ENCODE peak calls at places on chromosomes 1 and 21, in ten cellular contexts. One of them, this sample, is unnamed. For H3K4me1 and H3K36me3, the result is how much of the 10 kb centered on the place peaks cover.

GRCh38 chr1:2911391-2912178 is 109.7 kb upstream of the ACTRT2 start:
- DNase-seq in left ventricle myocardium inferior: no peak
- DNase-seq in heart right ventricle: no peak
- DNase-seq in OCI-LY7: no peak
- DNase-seq in pancreas: no peak
- DNase-seq in mammary epithelial cell: no peak
- DNase-seq in spleen: no peak
- DNase-seq in astrocyte: no peak
- DNase-seq in heart left ventricle: no peak
- DNase-seq in tibial nerve: no peak
- DNase-seq in this sample: no peak

GRCh38 chr1:105337427-105337826 is 1587.7 kb downstream of the AMY1C start:
- DNase-seq in left ventricle myocardium inferior: no peak
- DNase-seq in heart right ventricle: no peak
- DNase-seq in OCI-LY7: no peak
- DNase-seq in pancreas: no peak
- DNase-seq in mammary epithelial cell: no peak
- DNase-seq in spleen: no peak
- DNase-seq in astrocyte: no peak
- DNase-seq in heart left ventricle: no peak
- DNase-seq in tibial nerve: no peak
- DNase-seq in this sample: no peak

GRCh38 chr1:113617438-113618141 is 141.7 kb downstream of the PHTF1 start:
- DNase-seq in left ventricle myocardium inferior: no peak
- DNase-seq in heart right ventricle: no peak
- DNase-seq in OCI-LY7: no peak
- DNase-seq in pancreas: no peak
- DNase-seq in mammary epithelial cell: peak
- DNase-seq in spleen: no peak
- DNase-seq in astrocyte: peak
- DNase-seq in heart left ventricle: no peak
- DNase-seq in tibial nerve: no peak
- DNase-seq in this sample: no peak

GRCh38 chr1:9289724-9290493 is 2.8 kb upstream of the SPSB1 start:
- DNase-seq in left ventricle myocardium inferior: peak
- DNase-seq in heart right ventricle: peak
- DNase-seq in OCI-LY7: no peak
- DNase-seq in pancreas: no peak
- DNase-seq in mammary epithelial cell: peak
- DNase-seq in spleen: no peak
- DNase-seq in astrocyte: peak
- DNase-seq in heart left ventricle: peak
- DNase-seq in tibial nerve: peak
- DNase-seq in this sample: no peak

GRCh38 chr1:37362569-37362968 is 111.8 kb upstream of the ZC3H12A start:
- DNase-seq in left ventricle myocardium inferior: no peak
- DNase-seq in heart right ventricle: no peak
- DNase-seq in OCI-LY7: no peak
- DNase-seq in pancreas: no peak
- DNase-seq in mammary epithelial cell: no peak
- DNase-seq in spleen: no peak
- DNase-seq in astrocyte: no peak
- DNase-seq in heart left ventricle: no peak
- DNase-seq in tibial nerve: no peak
- DNase-seq in this sample: no peak

GRCh38 chr1:100556181-100556580 is 18.2 kb downstream of the GPR88 start:
- DNase-seq in left ventricle myocardium inferior: no peak
- DNase-seq in heart right ventricle: no peak
- DNase-seq in OCI-LY7: no peak
- DNase-seq in pancreas: no peak
- DNase-seq in mammary epithelial cell: no peak
- DNase-seq in spleen: no peak
- DNase-seq in astrocyte: no peak
- DNase-seq in heart left ventricle: no peak
- DNase-seq in tibial nerve: no peak
- DNase-seq in this sample: no peak

GRCh38 chr1:156640842-156641706 is 843 bp upstream of the BCAN start:
- DNase-seq in left ventricle myocardium inferior: no peak
- DNase-seq in heart right ventricle: no peak
- DNase-seq in OCI-LY7: no peak
- DNase-seq in pancreas: no peak
- DNase-seq in mammary epithelial cell: no peak
- DNase-seq in spleen: no peak
- DNase-seq in astrocyte: no peak
- DNase-seq in heart left ventricle: no peak
- DNase-seq in tibial nerve: no peak
- DNase-seq in this sample: no peak

GRCh38 chr1:216587715-216588114 is 135.5 kb downstream of the ESRRG start:
- DNase-seq in left ventricle myocardium inferior: no peak
- DNase-seq in heart right ventricle: no peak
- DNase-seq in OCI-LY7: no peak
- DNase-seq in pancreas: no peak
- DNase-seq in mammary epithelial cell: no peak
- DNase-seq in spleen: no peak
- DNase-seq in astrocyte: no peak
- DNase-seq in heart left ventricle: no peak
- DNase-seq in tibial nerve: no peak
- DNase-seq in this sample: no peak

DNA sequence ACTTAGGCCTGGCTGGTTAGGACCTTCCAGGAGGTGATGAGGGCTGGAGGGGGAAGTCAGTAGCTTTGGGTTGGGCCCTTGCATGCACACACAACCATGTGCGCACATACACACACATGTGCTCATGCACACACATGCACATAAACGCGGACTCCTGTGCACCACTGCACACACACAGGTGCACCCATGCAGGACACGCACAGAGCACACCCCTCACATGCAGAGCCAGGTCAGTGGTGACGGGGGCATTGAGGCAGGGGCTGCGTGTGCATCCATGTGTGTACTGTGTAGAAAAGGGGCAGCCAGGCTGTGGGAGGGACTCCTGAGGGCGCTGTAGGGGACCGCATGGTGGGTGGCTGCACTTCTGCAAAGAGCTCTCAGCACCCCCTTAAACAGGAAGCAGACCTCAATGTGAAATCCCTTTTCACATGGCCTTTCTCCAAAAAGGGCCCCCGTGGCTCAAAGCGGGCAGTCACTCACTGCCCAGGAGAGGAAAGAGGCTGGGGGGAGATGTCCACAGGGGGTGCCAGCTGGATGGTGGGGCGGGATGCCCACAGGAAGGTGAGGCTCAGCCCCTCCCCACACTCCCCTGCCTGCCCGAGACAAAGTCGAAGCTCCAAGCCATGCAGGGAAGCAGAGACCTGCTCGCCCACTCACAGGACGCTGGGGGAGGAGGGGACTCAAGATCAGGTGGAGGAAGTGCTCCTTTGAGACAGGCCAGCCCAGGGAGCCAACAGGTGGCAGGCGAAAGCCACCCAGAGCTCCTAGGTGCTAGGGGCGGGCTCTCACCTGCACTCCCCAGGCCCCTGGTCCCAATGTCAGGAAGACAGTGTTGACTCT is 95.2 kb downstream of the ITPKB start:
- DNase-seq in left ventricle myocardium inferior: peak
- DNase-seq in heart right ventricle: no peak
- DNase-seq in OCI-LY7: peak
- DNase-seq in pancreas: peak
- DNase-seq in mammary epithelial cell: no peak
- DNase-seq in spleen: peak
- DNase-seq in astrocyte: no peak
- DNase-seq in heart left ventricle: peak
- DNase-seq in tibial nerve: no peak
- DNase-seq in this sample: no peak
- H3K4me1 ChIP-seq in left ventricle myocardium inferior: half or more
- H3K4me1 ChIP-seq in heart right ventricle: under half
- H3K4me1 ChIP-seq in OCI-LY7: under half
- H3K4me1 ChIP-seq in pancreas: under half
- H3K4me1 ChIP-seq in mammary epithelial cell: under half
- H3K4me1 ChIP-seq in spleen: under half
- H3K4me1 ChIP-seq in astrocyte: under half
- H3K4me1 ChIP-seq in heart left ventricle: under half
- H3K4me1 ChIP-seq in tibial nerve: under half
- H3K4me1 ChIP-seq in this sample: under half

GRCh38 chr1:12436345-12436658 is 181.7 kb downstream of the DHRS3 start:
- DNase-seq in left ventricle myocardium inferior: no peak
- DNase-seq in heart right ventricle: no peak
- DNase-seq in OCI-LY7: no peak
- DNase-seq in pancreas: no peak
- DNase-seq in mammary epithelial cell: no peak
- DNase-seq in spleen: no peak
- DNase-seq in astrocyte: no peak
- DNase-seq in heart left ventricle: no peak
- DNase-seq in tibial nerve: no peak
- DNase-seq in this sample: no peak

GRCh38 chr1:12437629-12438028 is 180.4 kb downstream of the DHRS3 start:
- DNase-seq in left ventricle myocardium inferior: no peak
- DNase-seq in heart right ventricle: no peak
- DNase-seq in OCI-LY7: no peak
- DNase-seq in pancreas: no peak
- DNase-seq in mammary epithelial cell: no peak
- DNase-seq in spleen: no peak
- DNase-seq in astrocyte: no peak
- DNase-seq in heart left ventricle: no peak
- DNase-seq in tibial nerve: no peak
- DNase-seq in this sample: no peak

GRCh38 chr1:12436817-12437599 is 181.0 kb downstream of the DHRS3 start:
- DNase-seq in left ventricle myocardium inferior: no peak
- DNase-seq in heart right ventricle: no peak
- DNase-seq in OCI-LY7: no peak
- DNase-seq in pancreas: no peak
- DNase-seq in mammary epithelial cell: peak
- DNase-seq in spleen: no peak
- DNase-seq in astrocyte: peak
- DNase-seq in heart left ventricle: no peak
- DNase-seq in tibial nerve: no peak
- DNase-seq in this sample: no peak

GRCh38 chr1:12439083-12439482 is 178.9 kb downstream of the DHRS3 start:
- DNase-seq in left ventricle myocardium inferior: no peak
- DNase-seq in heart right ventricle: no peak
- DNase-seq in OCI-LY7: no peak
- DNase-seq in pancreas: no peak
- DNase-seq in mammary epithelial cell: no peak
- DNase-seq in spleen: no peak
- DNase-seq in astrocyte: no peak
- DNase-seq in heart left ventricle: no peak
- DNase-seq in tibial nerve: no peak
- DNase-seq in this sample: no peak

DNA sequence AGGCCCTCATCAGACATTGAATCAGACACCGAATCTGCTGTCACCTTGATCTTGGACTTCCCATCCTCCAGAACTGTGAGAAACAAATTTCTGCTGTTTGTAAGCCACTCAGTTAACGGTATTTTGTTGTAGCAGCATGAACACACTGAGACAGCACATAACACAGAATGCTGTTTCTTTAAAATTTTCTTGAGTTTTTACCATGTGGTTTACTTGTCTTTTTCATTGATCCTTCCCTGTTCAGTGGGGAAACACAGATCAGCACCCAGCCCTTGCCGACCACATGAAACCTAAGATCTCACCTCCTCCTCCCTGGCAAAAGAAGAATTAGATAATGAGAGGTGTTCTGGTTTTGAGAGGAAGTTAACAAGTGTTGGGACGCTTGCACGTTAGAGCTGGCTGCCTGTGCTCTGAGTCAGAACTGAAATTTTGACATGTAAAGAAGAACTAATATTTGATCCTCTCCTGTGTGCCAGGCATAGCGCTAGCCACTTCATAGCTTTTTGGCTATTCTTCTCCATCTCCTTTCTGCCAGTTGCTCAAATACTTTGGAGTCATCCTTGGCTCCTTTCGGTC is 179.6 kb downstream of the DHRS3 start:
- DNase-seq in left ventricle myocardium inferior: no peak
- DNase-seq in heart right ventricle: no peak
- DNase-seq in OCI-LY7: no peak
- DNase-seq in pancreas: no peak
- DNase-seq in mammary epithelial cell: peak
- DNase-seq in spleen: no peak
- DNase-seq in astrocyte: peak
- DNase-seq in heart left ventricle: no peak
- DNase-seq in tibial nerve: no peak
- DNase-seq in this sample: no peak
- H3K36me3 ChIP-seq in left ventricle myocardium inferior: under half
- H3K36me3 ChIP-seq in heart right ventricle: under half
- H3K36me3 ChIP-seq in OCI-LY7: under half
- H3K36me3 ChIP-seq in pancreas: under half
- H3K36me3 ChIP-seq in mammary epithelial cell: under half
- H3K36me3 ChIP-seq in spleen: half or more
- H3K36me3 ChIP-seq in astrocyte: under half
- H3K36me3 ChIP-seq in heart left ventricle: under half
- H3K36me3 ChIP-seq in tibial nerve: under half
- H3K36me3 ChIP-seq in this sample: under half

DNA sequence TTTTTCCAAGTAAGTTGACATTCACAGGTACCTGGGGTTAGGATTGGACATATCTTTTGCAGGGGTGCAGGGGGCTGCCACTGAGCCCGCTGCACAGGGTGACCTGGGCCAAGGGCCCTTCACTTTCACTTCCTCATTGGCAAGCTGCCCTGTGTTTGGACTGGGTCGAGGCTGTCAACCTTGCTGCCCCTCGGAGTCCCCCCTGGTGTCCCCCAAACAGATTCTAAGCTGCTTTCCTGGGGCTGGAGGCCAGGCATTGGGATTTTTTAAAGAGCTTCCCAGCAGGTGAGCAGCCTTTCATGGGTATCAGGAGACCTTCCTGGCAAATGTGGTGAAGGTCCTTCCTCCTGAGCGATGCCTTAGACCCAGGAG is 7.9 kb upstream of the UMODL1 start:
- DNase-seq in left ventricle myocardium inferior: no peak
- DNase-seq in heart right ventricle: no peak
- DNase-seq in OCI-LY7: peak
- DNase-seq in pancreas: no peak
- DNase-seq in mammary epithelial cell: no peak
- DNase-seq in spleen: peak
- DNase-seq in astrocyte: no peak
- DNase-seq in heart left ventricle: peak
- DNase-seq in tibial nerve: no peak
- DNase-seq in this sample: no peak
- H3K4me3 ChIP-seq in left ventricle myocardium inferior: no peak
- H3K4me3 ChIP-seq in heart right ventricle: no peak
- H3K4me3 ChIP-seq in OCI-LY7: peak
- H3K4me3 ChIP-seq in pancreas: no peak
- H3K4me3 ChIP-seq in mammary epithelial cell: no peak
- H3K4me3 ChIP-seq in spleen: peak
- H3K4me3 ChIP-seq in astrocyte: no peak
- H3K4me3 ChIP-seq in heart left ventricle: no peak
- H3K4me3 ChIP-seq in tibial nerve: no peak
- H3K4me3 ChIP-seq in this sample: no peak

GRCh38 chr1:54335396-54336056 is 70.7 kb downstream of the SSBP3 start:
- DNase-seq in left ventricle myocardium inferior: peak
- DNase-seq in heart right ventricle: peak
- DNase-seq in OCI-LY7: no peak
- DNase-seq in pancreas: no peak
- DNase-seq in mammary epithelial cell: peak
- DNase-seq in spleen: no peak
- DNase-seq in astrocyte: peak
- DNase-seq in heart left ventricle: peak
- DNase-seq in tibial nerve: peak
- DNase-seq in this sample: no peak

GRCh38 chr1:54337928-54338327 is 68.3 kb downstream of the SSBP3 start:
- DNase-seq in left ventricle myocardium inferior: no peak
- DNase-seq in heart right ventricle: no peak
- DNase-seq in OCI-LY7: peak
- DNase-seq in pancreas: no peak
- DNase-seq in mammary epithelial cell: no peak
- DNase-seq in spleen: no peak
- DNase-seq in astrocyte: no peak
- DNase-seq in heart left ventricle: peak
- DNase-seq in tibial nerve: no peak
- DNase-seq in this sample: no peak

GRCh38 chr1:54337034-54337433 is 69.2 kb downstream of the SSBP3 start:
- DNase-seq in left ventricle myocardium inferior: no peak
- DNase-seq in heart right ventricle: no peak
- DNase-seq in OCI-LY7: no peak
- DNase-seq in pancreas: no peak
- DNase-seq in mammary epithelial cell: no peak
- DNase-seq in spleen: no peak
- DNase-seq in astrocyte: no peak
- DNase-seq in heart left ventricle: no peak
- DNase-seq in tibial nerve: no peak
- DNase-seq in this sample: no peak

GRCh38 chr1:54334996-54335395 is 71.2 kb downstream of the SSBP3 start:
- DNase-seq in left ventricle myocardium inferior: no peak
- DNase-seq in heart right ventricle: no peak
- DNase-seq in OCI-LY7: no peak
- DNase-seq in pancreas: no peak
- DNase-seq in mammary epithelial cell: no peak
- DNase-seq in spleen: no peak
- DNase-seq in astrocyte: peak
- DNase-seq in heart left ventricle: peak
- DNase-seq in tibial nerve: no peak
- DNase-seq in this sample: no peak

DNA sequence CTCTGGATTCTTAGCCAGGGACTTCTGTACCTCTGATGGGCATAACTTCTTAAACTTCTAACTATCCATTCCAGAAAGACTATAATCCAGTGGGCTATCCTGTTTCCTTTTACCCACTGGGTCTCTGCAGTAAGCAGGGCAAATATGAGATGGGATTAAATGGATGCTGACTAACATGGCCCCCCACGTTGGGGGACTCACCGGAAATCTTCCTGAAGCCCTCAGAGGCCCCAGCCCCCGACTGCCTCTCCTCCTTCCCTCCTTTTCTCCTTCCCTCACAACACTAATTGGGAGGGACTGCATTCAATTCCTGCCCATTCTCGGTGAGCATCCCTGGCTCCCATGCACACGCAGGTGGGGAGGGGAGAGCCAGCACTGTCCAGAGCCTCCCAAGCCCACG is 70.1 kb downstream of the SSBP3 start:
- DNase-seq in left ventricle myocardium inferior: no peak
- DNase-seq in heart right ventricle: no peak
- DNase-seq in OCI-LY7: no peak
- DNase-seq in pancreas: no peak
- DNase-seq in mammary epithelial cell: no peak
- DNase-seq in spleen: no peak
- DNase-seq in astrocyte: no peak
- DNase-seq in heart left ventricle: no peak
- DNase-seq in tibial nerve: no peak
- DNase-seq in this sample: no peak
- H3K4me1 ChIP-seq in left ventricle myocardium inferior: half or more
- H3K4me1 ChIP-seq in heart right ventricle: half or more
- H3K4me1 ChIP-seq in OCI-LY7: under half
- H3K4me1 ChIP-seq in pancreas: under half
- H3K4me1 ChIP-seq in mammary epithelial cell: under half
- H3K4me1 ChIP-seq in spleen: under half
- H3K4me1 ChIP-seq in astrocyte: under half
- H3K4me1 ChIP-seq in heart left ventricle: half or more
- H3K4me1 ChIP-seq in tibial nerve: under half
- H3K4me1 ChIP-seq in this sample: under half